ENCODE peak calls at places on chromosomes 16 and 17, in ten cellular contexts. One of them, this sample, is unnamed.

GRCh38 chr17:32227910-32228309 is 37.7 kb upstream of the RHBDL3 start:
- DNase-seq in NCI-H524: no peak
- DNase-seq in GM12891: no peak
- DNase-seq in naive B cell: no peak
- DNase-seq in type B pancreatic cell: no peak
- DNase-seq in NCI-H1417: no peak
- DNase-seq in mesothelial cell of epicardium: no peak
- DNase-seq in stimulated activated CD4-positive, alpha-beta T cell treated with anti-CD3 and anti-CD28 coated beads, Interleukin-1b, Interleukin-23, amount 100 ng/mL, for 1 hour: no peak
- DNase-seq in RPMI7951: no peak
- DNase-seq in iris pigment epithelial cell: no peak
- DNase-seq in this sample: no peak

GRCh38 chr17:41308251-41308917 is 725 bp downstream of the KRTAP16-1 start:
- DNase-seq in NCI-H524: no peak
- DNase-seq in GM12891: no peak
- DNase-seq in naive B cell: peak; percentile 92
- DNase-seq in type B pancreatic cell: no peak
- DNase-seq in NCI-H1417: peak; percentile 44
- DNase-seq in mesothelial cell of epicardium: no peak
- DNase-seq in stimulated activated CD4-positive, alpha-beta T cell treated with anti-CD3 and anti-CD28 coated beads, Interleukin-1b, Interleukin-23, amount 100 ng/mL, for 1 hour: peak; percentile 74
- DNase-seq in RPMI7951: peak; percentile 58
- DNase-seq in iris pigment epithelial cell: no peak
- DNase-seq in this sample: no peak

GRCh38 chr17:47735536-47736011 is 2.5 kb downstream of the TBX21 start:
- DNase-seq in NCI-H524: no peak
- DNase-seq in GM12891: peak; percentile 69
- DNase-seq in naive B cell: peak; percentile 55
- DNase-seq in type B pancreatic cell: peak; percentile 58
- DNase-seq in NCI-H1417: no peak
- DNase-seq in mesothelial cell of epicardium: no peak
- DNase-seq in stimulated activated CD4-positive, alpha-beta T cell treated with anti-CD3 and anti-CD28 coated beads, Interleukin-1b, Interleukin-23, amount 100 ng/mL, for 1 hour: no peak
- DNase-seq in RPMI7951: no peak
- DNase-seq in iris pigment epithelial cell: no peak
- DNase-seq in this sample: no peak

GRCh38 chr16:81945665-81946064 is 65.6 kb downstream of the SDR42E1 start:
- DNase-seq in NCI-H524: no peak
- DNase-seq in GM12891: no peak
- DNase-seq in naive B cell: no peak
- DNase-seq in type B pancreatic cell: no peak
- DNase-seq in NCI-H1417: no peak
- DNase-seq in mesothelial cell of epicardium: no peak
- DNase-seq in stimulated activated CD4-positive, alpha-beta T cell treated with anti-CD3 and anti-CD28 coated beads, Interleukin-1b, Interleukin-23, amount 100 ng/mL, for 1 hour: no peak
- DNase-seq in RPMI7951: peak; percentile 66
- DNase-seq in iris pigment epithelial cell: peak; percentile 24
- DNase-seq in this sample: no peak

GRCh38 chr16:86510465-86511261 is at the start of gene FOXF1:
- DNase-seq in NCI-H524: no peak
- DNase-seq in GM12891: no peak
- DNase-seq in naive B cell: no peak
- DNase-seq in type B pancreatic cell: no peak
- DNase-seq in NCI-H1417: no peak
- DNase-seq in mesothelial cell of epicardium: no peak
- DNase-seq in stimulated activated CD4-positive, alpha-beta T cell treated with anti-CD3 and anti-CD28 coated beads, Interleukin-1b, Interleukin-23, amount 100 ng/mL, for 1 hour: no peak
- DNase-seq in RPMI7951: peak; percentile 66
- DNase-seq in iris pigment epithelial cell: peak; percentile 91
- DNase-seq in this sample: no peak

GRCh38 chr17:2782030-2782429 is 14.2 kb upstream of the RAP1GAP2 start:
- DNase-seq in NCI-H524: no peak
- DNase-seq in GM12891: no peak
- DNase-seq in naive B cell: no peak
- DNase-seq in type B pancreatic cell: no peak
- DNase-seq in NCI-H1417: peak; percentile 2
- DNase-seq in mesothelial cell of epicardium: no peak
- DNase-seq in stimulated activated CD4-positive, alpha-beta T cell treated with anti-CD3 and anti-CD28 coated beads, Interleukin-1b, Interleukin-23, amount 100 ng/mL, for 1 hour: no peak
- DNase-seq in RPMI7951: peak; percentile 47
- DNase-seq in iris pigment epithelial cell: peak; percentile 22
- DNase-seq in this sample: no peak

GRCh38 chr16:75653926-75654325 is 6.4 kb downstream of the TERF2IP start:
- DNase-seq in NCI-H524: no peak
- DNase-seq in GM12891: no peak
- DNase-seq in naive B cell: no peak
- DNase-seq in type B pancreatic cell: no peak
- DNase-seq in NCI-H1417: no peak
- DNase-seq in mesothelial cell of epicardium: no peak
- DNase-seq in stimulated activated CD4-positive, alpha-beta T cell treated with anti-CD3 and anti-CD28 coated beads, Interleukin-1b, Interleukin-23, amount 100 ng/mL, for 1 hour: no peak
- DNase-seq in RPMI7951: no peak
- DNase-seq in iris pigment epithelial cell: peak; percentile 45
- DNase-seq in this sample: no peak

GRCh38 chr17:2274414-2274813 is 29.2 kb downstream of the SMG6 start:
- DNase-seq in NCI-H524: no peak
- DNase-seq in GM12891: no peak
- DNase-seq in naive B cell: no peak
- DNase-seq in type B pancreatic cell: no peak
- DNase-seq in NCI-H1417: no peak
- DNase-seq in mesothelial cell of epicardium: no peak
- DNase-seq in stimulated activated CD4-positive, alpha-beta T cell treated with anti-CD3 and anti-CD28 coated beads, Interleukin-1b, Interleukin-23, amount 100 ng/mL, for 1 hour: no peak
- DNase-seq in RPMI7951: no peak
- DNase-seq in iris pigment epithelial cell: no peak
- DNase-seq in this sample: no peak

GRCh38 chr17:33292184-33292980 is 713 bp downstream of the ASIC2 start:
- DNase-seq in NCI-H524: no peak
- DNase-seq in GM12891: peak; percentile 24
- DNase-seq in naive B cell: no peak
- DNase-seq in type B pancreatic cell: no peak
- DNase-seq in NCI-H1417: no peak
- DNase-seq in mesothelial cell of epicardium: peak; percentile 63
- DNase-seq in stimulated activated CD4-positive, alpha-beta T cell treated with anti-CD3 and anti-CD28 coated beads, Interleukin-1b, Interleukin-23, amount 100 ng/mL, for 1 hour: no peak
- DNase-seq in RPMI7951: no peak
- DNase-seq in iris pigment epithelial cell: peak; percentile 8
- DNase-seq in this sample: no peak

GRCh38 chr16:11417487-11417886 is 72.2 kb downstream of the RMI2 start:
- DNase-seq in NCI-H524: no peak
- DNase-seq in GM12891: no peak
- DNase-seq in naive B cell: no peak
- DNase-seq in type B pancreatic cell: no peak
- DNase-seq in NCI-H1417: no peak
- DNase-seq in mesothelial cell of epicardium: no peak
- DNase-seq in stimulated activated CD4-positive, alpha-beta T cell treated with anti-CD3 and anti-CD28 coated beads, Interleukin-1b, Interleukin-23, amount 100 ng/mL, for 1 hour: no peak
- DNase-seq in RPMI7951: no peak
- DNase-seq in iris pigment epithelial cell: no peak
- DNase-seq in this sample: no peak

GRCh38 chr17:78317817-78318400 is 42.0 kb downstream of the SOCS3 start:
- DNase-seq in NCI-H524: no peak
- DNase-seq in GM12891: no peak
- DNase-seq in naive B cell: no peak
- DNase-seq in type B pancreatic cell: no peak
- DNase-seq in NCI-H1417: no peak
- DNase-seq in mesothelial cell of epicardium: no peak
- DNase-seq in stimulated activated CD4-positive, alpha-beta T cell treated with anti-CD3 and anti-CD28 coated beads, Interleukin-1b, Interleukin-23, amount 100 ng/mL, for 1 hour: no peak
- DNase-seq in RPMI7951: no peak
- DNase-seq in iris pigment epithelial cell: no peak
- DNase-seq in this sample: no peak

GRCh38 chr16:51881731-51882130 is 665.2 kb downstream of the TOX3 start:
- DNase-seq in NCI-H524: no peak
- DNase-seq in GM12891: no peak
- DNase-seq in naive B cell: no peak
- DNase-seq in type B pancreatic cell: no peak
- DNase-seq in NCI-H1417: no peak
- DNase-seq in mesothelial cell of epicardium: no peak
- DNase-seq in stimulated activated CD4-positive, alpha-beta T cell treated with anti-CD3 and anti-CD28 coated beads, Interleukin-1b, Interleukin-23, amount 100 ng/mL, for 1 hour: no peak
- DNase-seq in RPMI7951: no peak
- DNase-seq in iris pigment epithelial cell: peak; percentile 93
- DNase-seq in this sample: no peak

GRCh38 chr16:89491238-89491869 is 993 bp upstream of the ANKRD11 start:
- DNase-seq in NCI-H524: no peak
- DNase-seq in GM12891: no peak
- DNase-seq in naive B cell: peak; percentile 48
- DNase-seq in type B pancreatic cell: no peak
- DNase-seq in NCI-H1417: no peak
- DNase-seq in mesothelial cell of epicardium: no peak
- DNase-seq in stimulated activated CD4-positive, alpha-beta T cell treated with anti-CD3 and anti-CD28 coated beads, Interleukin-1b, Interleukin-23, amount 100 ng/mL, for 1 hour: no peak
- DNase-seq in RPMI7951: peak; percentile 34
- DNase-seq in iris pigment epithelial cell: peak; percentile 50
- DNase-seq in this sample: no peak

GRCh38 chr16:58057126-58057525 is 31.6 kb downstream of the MMP15 start:
- DNase-seq in NCI-H524: no peak
- DNase-seq in GM12891: no peak
- DNase-seq in naive B cell: no peak
- DNase-seq in type B pancreatic cell: no peak
- DNase-seq in NCI-H1417: no peak
- DNase-seq in mesothelial cell of epicardium: no peak
- DNase-seq in stimulated activated CD4-positive, alpha-beta T cell treated with anti-CD3 and anti-CD28 coated beads, Interleukin-1b, Interleukin-23, amount 100 ng/mL, for 1 hour: no peak
- DNase-seq in RPMI7951: peak; percentile 34
- DNase-seq in iris pigment epithelial cell: no peak
- DNase-seq in this sample: no peak

GRCh38 chr17:17155568-17155967 is 50.6 kb downstream of the PLD6 start:
- DNase-seq in NCI-H524: no peak
- DNase-seq in GM12891: no peak
- DNase-seq in naive B cell: no peak
- DNase-seq in type B pancreatic cell: no peak
- DNase-seq in NCI-H1417: no peak
- DNase-seq in mesothelial cell of epicardium: no peak
- DNase-seq in stimulated activated CD4-positive, alpha-beta T cell treated with anti-CD3 and anti-CD28 coated beads, Interleukin-1b, Interleukin-23, amount 100 ng/mL, for 1 hour: no peak
- DNase-seq in RPMI7951: no peak
- DNase-seq in iris pigment epithelial cell: no peak
- DNase-seq in this sample: no peak

GRCh38 chr17:66776999-66777688 is 57.8 kb upstream of the CACNG5 start:
- DNase-seq in NCI-H524: no peak
- DNase-seq in GM12891: no peak
- DNase-seq in naive B cell: no peak
- DNase-seq in type B pancreatic cell: no peak
- DNase-seq in NCI-H1417: no peak
- DNase-seq in mesothelial cell of epicardium: no peak
- DNase-seq in stimulated activated CD4-positive, alpha-beta T cell treated with anti-CD3 and anti-CD28 coated beads, Interleukin-1b, Interleukin-23, amount 100 ng/mL, for 1 hour: no peak
- DNase-seq in RPMI7951: no peak
- DNase-seq in iris pigment epithelial cell: peak; percentile 18
- DNase-seq in this sample: no peak

GRCh38 chr16:4293181-4293716 is 20.4 kb upstream of the TFAP4 start:
- DNase-seq in NCI-H524: no peak
- DNase-seq in GM12891: no peak
- DNase-seq in naive B cell: no peak
- DNase-seq in type B pancreatic cell: no peak
- DNase-seq in NCI-H1417: no peak
- DNase-seq in mesothelial cell of epicardium: no peak
- DNase-seq in stimulated activated CD4-positive, alpha-beta T cell treated with anti-CD3 and anti-CD28 coated beads, Interleukin-1b, Interleukin-23, amount 100 ng/mL, for 1 hour: no peak
- DNase-seq in RPMI7951: no peak
- DNase-seq in iris pigment epithelial cell: no peak
- DNase-seq in this sample: no peak

GRCh38 chr17:70773210-70773609 is 603.9 kb downstream of the KCNJ2 start:
- DNase-seq in NCI-H524: no peak
- DNase-seq in GM12891: no peak
- DNase-seq in naive B cell: no peak
- DNase-seq in type B pancreatic cell: no peak
- DNase-seq in NCI-H1417: no peak
- DNase-seq in mesothelial cell of epicardium: no peak
- DNase-seq in stimulated activated CD4-positive, alpha-beta T cell treated with anti-CD3 and anti-CD28 coated beads, Interleukin-1b, Interleukin-23, amount 100 ng/mL, for 1 hour: no peak
- DNase-seq in RPMI7951: no peak
- DNase-seq in iris pigment epithelial cell: no peak
- DNase-seq in this sample: no peak

GRCh38 chr17:65586899-65587298 is 25.5 kb upstream of the AXIN2 start:
- DNase-seq in NCI-H524: no peak
- DNase-seq in GM12891: no peak
- DNase-seq in naive B cell: no peak
- DNase-seq in type B pancreatic cell: no peak
- DNase-seq in NCI-H1417: no peak
- DNase-seq in mesothelial cell of epicardium: no peak
- DNase-seq in stimulated activated CD4-positive, alpha-beta T cell treated with anti-CD3 and anti-CD28 coated beads, Interleukin-1b, Interleukin-23, amount 100 ng/mL, for 1 hour: no peak
- DNase-seq in RPMI7951: no peak
- DNase-seq in iris pigment epithelial cell: no peak
- DNase-seq in this sample: no peak